ENCODE peak calls at places on chromosome 18, in four cellular contexts. A is heart left ventricle, H is lower lobe of right lung, I is HCT116. F is an unnamed sample. For H3K4me1, the result is how much of the 10 kb centered on the place peaks cover.

GRCh38 chr18:398866-399637 is 101.4 kb downstream of the COLEC12 start:
- DNase-seq in H (no peak), I (no peak), A (no peak), F (no peak)

GRCh38 chr18:77970814-77971213 is 721.2 kb downstream of the GALR1 start:
- DNase-seq in A (no peak), H (no peak), I (no peak), F (no peak)

GRCh38 chr18:71105078-71105819 is 816.4 kb downstream of the SOCS6 start:
- DNase-seq in H (no peak), A (no peak), I (no peak), F (no peak)

GRCh38 chr18:10149768-10150556 is 236.1 kb downstream of the VAPA start:
- DNase-seq in A (no peak), I (no peak), H (no peak), F (no peak)

GRCh38 chr18:10166164-10166807 is 252.5 kb downstream of the VAPA start:
- DNase-seq in A (no peak), I (no peak), H (no peak), F (no peak)

GRCh38 chr18:47898696-47899095 is 31.8 kb downstream of the SMAD2 start:
- DNase-seq in I (no peak), H (no peak), A (no peak), F (no peak)

GRCh38 chr18:27599202-27599829 is 414.2 kb upstream of the CHST9 start:
- DNase-seq in H (no peak), I (peak), A (no peak), F (peak)

GRCh38 chr18:52748343-52748742 is 408.3 kb downstream of the DCC start:
- DNase-seq in A (peak), H (no peak), I (no peak), F (no peak)

GRCh38 chr18:10259934-10260333 is 194.5 kb upstream of the APCDD1 start:
- DNase-seq in A (no peak), H (no peak), I (no peak), F (no peak)

GRCh38 chr18:48843162-48843561 is 107.6 kb downstream of the SMAD7 start:
- DNase-seq in H (peak), A (peak), I (no peak), F (no peak)

GRCh38 chr18:33579147-33579867 is 1.3 kb downstream of the ASXL3 start:
- DNase-seq in I (no peak), A (no peak), H (no peak), F (no peak)

DNA sequence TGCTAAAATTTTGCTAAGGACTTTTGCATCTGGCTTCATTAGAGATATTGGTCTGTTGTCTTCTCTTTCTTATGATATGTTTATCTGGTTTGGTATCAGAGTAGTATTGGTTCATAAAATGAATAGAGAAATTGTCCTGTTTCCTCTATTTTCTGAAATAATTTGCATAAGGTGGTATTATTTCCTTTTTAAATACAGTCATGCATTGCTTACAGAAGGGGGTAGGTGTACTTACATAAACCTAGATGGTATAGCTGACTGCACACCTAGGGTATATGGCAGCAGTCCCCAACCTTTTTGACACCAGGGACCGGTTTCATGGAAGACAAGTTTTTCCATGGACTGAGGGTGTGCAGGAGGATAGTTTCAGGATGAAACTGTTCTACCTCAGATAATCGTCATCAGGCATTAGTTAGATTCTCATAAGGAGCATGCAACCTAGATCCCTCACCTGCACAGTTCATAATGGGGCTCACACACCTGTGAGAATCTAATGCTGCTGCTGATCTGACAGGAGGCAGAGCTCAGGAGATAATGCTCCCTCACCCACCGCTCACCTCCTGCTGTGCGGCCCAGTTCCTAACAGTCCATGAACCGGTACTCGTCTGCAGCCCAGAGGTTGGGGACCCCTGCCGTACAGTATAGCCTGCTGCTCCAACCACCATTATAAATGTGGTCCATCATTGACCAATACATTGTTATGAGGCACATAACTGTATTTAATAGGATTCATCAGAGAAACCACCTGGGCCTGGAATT is 189.2 kb downstream of the FAM210A start:
- DNase-seq in A (no peak), H (no peak), I (no peak), F (no peak)
- H3K4me1 ChIP-seq in A (under half), H (under half), I (under half), F (under half)

GRCh38 chr18:57786038-57786437 is 17.1 kb downstream of the ATP8B1 start:
- DNase-seq in A (no peak), I (no peak), H (no peak), F (no peak)
- H3K4me1 ChIP-seq in A (half or more), I (half or more), H (under half), F (under half)

GRCh38 chr18:75391275-75392115 is 36.0 kb downstream of the SMIM21 start:
- DNase-seq in H (no peak), A (no peak), I (no peak), F (no peak)
- H3K4me1 ChIP-seq in H (under half), A (under half), I (under half), F (under half)

DNA sequence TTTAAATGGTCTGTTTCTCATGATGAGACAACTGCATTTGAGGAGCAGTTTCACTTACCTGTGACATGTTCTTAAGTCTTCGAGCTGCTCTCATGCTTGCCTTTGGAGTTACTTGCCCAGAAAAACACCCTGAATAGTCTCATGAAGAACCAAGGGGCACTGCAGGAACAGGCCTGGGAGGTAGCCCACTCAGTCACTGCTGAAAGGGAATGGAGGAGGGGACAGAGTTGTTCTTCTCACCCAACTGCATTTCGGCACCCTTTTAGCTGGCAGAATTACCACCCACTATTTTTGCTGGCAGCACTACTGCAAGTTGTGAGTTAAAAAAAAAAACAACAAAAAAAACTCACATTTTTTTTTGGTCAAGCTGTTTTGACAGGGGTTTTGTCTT is 181.9 kb downstream of the PTPRM start:
- DNase-seq in H (no peak), I (no peak), A (no peak), F (no peak)
- H3K4me1 ChIP-seq in H (half or more), I (under half), A (half or more), F (under half)

GRCh38 chr18:63314991-63315662 is 4.4 kb downstream of the BCL2 start:
- DNase-seq in A (no peak), I (no peak), H (no peak), F (no peak)
- H3K4me1 ChIP-seq in A (under half), I (under half), H (under half), F (under half)

DNA sequence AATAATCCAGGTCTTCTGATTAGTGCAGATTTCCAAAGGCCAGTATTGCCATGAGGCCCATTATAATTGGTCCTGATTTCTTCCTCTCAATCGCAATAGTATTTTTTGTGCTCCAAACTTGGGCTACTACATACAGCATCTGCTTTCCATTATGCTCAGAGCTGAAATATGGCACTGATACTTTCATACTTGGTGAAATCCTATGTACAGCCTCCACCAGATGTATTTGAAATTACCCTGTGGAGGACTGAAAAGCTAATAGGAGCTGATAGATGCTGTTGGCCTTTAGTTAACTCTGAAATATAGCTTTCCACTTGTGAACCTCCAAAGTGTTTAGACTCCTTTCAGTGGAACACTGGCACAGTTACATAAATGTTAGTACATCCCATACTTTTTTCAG is 205.7 kb downstream of the NEDD4L start:
- DNase-seq in I (no peak), H (no peak), A (no peak), F (no peak)
- H3K4me1 ChIP-seq in I (under half), H (under half), A (under half), F (under half)

DNA sequence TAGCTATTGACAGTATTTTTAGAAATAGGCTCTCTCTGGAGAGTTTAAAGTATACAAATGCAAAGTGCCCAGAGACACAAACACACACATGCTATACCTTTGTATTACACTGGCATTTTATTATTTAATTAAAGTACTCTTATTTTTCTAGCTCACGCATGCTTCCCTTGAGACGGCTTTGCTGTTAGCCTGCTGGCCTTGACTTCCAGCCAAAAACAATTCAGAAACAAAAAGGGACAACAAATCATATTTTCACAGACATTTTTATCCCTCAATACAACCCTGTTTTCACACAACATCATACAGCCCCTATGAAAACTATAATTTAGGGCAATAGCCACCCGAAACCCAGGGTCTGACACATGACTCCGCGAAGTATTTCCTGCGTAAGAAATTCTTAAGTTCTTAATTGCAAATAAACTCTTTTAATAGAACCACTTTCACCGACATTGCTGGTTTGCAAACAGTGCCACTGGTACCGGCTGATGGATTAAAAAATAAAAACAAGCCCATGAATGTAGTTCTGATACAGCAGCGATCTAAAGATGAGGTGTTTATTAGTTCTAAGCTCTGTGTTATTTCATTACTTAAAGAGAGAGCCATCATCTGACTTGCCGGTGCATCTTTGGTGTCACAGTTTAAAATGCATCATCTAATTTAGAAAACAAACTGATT is 185.1 kb downstream of the TCF4 start:
- DNase-seq in H (no peak), A (no peak), I (no peak), F (no peak)
- H3K4me1 ChIP-seq in H (under half), A (half or more), I (under half), F (under half)

GRCh38 chr18:25284861-25285574 is 66.9 kb downstream of the ZNF521 start:
- DNase-seq in I (no peak), H (no peak), A (no peak), F (no peak)

GRCh38 chr18:25282282-25282681 is 69.7 kb downstream of the ZNF521 start:
- DNase-seq in H (peak), I (no peak), A (peak), F (no peak)

GRCh38 chr18:25283769-25284168 is 68.2 kb downstream of the ZNF521 start:
- DNase-seq in I (no peak), H (no peak), A (no peak), F (no peak)

GRCh38 chr18:25282922-25283703 is 68.9 kb downstream of the ZNF521 start:
- DNase-seq in H (no peak), I (no peak), A (no peak), F (no peak)

GRCh38 chr18:25284278-25284677 is 67.7 kb downstream of the ZNF521 start:
- DNase-seq in I (no peak), H (no peak), A (no peak), F (no peak)
- H3K4me1 ChIP-seq in I (under half), H (under half), A (half or more), F (under half)

GRCh38 chr18:79410731-79411613 is 15.2 kb downstream of the NFATC1 start:
- DNase-seq in H (peak), A (peak), I (no peak), F (no peak)

GRCh38 chr18:79406708-79407107 is 11.0 kb downstream of the NFATC1 start:
- DNase-seq in H (peak), A (peak), I (no peak), F (no peak)

GRCh38 chr18:79410171-79410641 is 14.5 kb downstream of the NFATC1 start:
- DNase-seq in A (peak), I (no peak), H (peak), F (no peak)

GRCh38 chr18:79411614-79412526 is 16.1 kb downstream of the NFATC1 start:
- DNase-seq in I (no peak), A (peak), H (peak), F (no peak)

DNA sequence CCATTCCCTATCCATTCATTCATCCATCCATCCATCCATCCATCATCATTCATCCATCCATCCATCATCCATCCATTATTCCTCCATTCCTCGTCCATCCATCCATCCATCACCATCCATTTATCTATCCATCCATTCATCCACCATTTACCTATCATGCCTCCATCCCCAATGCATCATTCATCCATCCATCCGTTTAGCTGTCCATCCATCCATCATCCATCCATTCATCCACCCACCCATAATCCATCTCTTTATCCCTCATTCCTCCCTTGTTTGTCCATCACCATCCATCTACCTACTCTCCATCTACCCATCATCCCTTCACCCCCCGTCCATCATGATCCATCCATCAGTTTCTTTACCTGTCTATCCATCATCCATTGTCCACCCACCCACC is 13.6 kb downstream of the NFATC1 start:
- DNase-seq in I (no peak), H (no peak), A (no peak), F (no peak)
- H3K4me1 ChIP-seq in I (under half), H (under half), A (under half), F (under half)

DNA sequence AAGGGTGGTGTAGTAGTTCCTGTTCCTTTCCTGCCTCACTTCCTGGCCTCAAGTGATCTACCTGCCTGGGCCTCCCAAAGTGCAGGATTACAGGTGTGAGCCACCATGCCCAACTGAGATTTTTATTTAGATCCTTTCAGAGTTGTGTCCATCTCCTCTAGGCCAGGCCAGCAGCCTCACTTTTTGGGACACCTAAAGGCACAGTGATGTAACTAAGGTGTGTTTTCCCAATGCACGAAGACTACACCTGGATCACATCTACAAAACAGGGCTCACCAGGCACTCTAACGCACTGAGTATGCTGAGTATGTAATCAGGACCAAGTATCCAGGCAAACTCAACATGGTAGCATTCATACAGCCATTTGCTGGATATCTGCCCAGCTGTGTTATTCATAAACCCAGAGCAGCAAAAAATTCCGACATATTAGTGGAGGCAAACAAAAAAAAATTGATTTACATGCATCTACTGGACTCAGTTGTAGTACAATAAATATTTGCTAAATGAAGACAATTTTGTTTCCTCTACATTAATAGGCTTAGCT is 33.8 kb downstream of the LPIN2 start:
- DNase-seq in A (no peak), H (no peak), I (no peak), F (no peak)
- H3K4me1 ChIP-seq in A (half or more), H (half or more), I (under half), F (under half)